ENCODE peak calls at places on chromosomes 7 and 10, in five cellular contexts. D is GM23338; R is astrocyte of the spinal cord; Y is CD4-positive, CD25-positive, alpha-beta regulatory T cell; U is astrocyte of the cerebellum. M is an unnamed sample.

GRCh38 chr10:119233821-119234220 is 26.4 kb downstream of the GRK5 start:
- DNase-seq in Y (no peak), D (no peak), R (peak), U (no peak), M (no peak)

GRCh38 chr7:45187089-45187945 is 29.7 kb downstream of the RAMP3 start:
- DNase-seq in D (no peak), Y (no peak), U (no peak), R (no peak), M (no peak)

GRCh38 chr7:50472427-50472826 is 22.3 kb upstream of the FIGNL1 start:
- DNase-seq in Y (no peak), U (no peak), D (no peak), R (no peak), M (no peak)

GRCh38 chr7:135678612-135679575 is 16.6 kb downstream of the STMP1 start:
- DNase-seq in Y (no peak), D (no peak), U (peak), R (peak), M (no peak)

GRCh38 chr10:48905311-48905710 is 34.3 kb downstream of the LRRC18 start:
- DNase-seq in U (no peak), R (no peak), Y (no peak), D (no peak), M (no peak)

GRCh38 chr10:118594392-118595063 is 920 bp downstream of the PRLHR start:
- DNase-seq in D (peak), Y (peak), R (peak), U (peak), M (no peak)

GRCh38 chr7:151137076-151137611 is 30.4 kb downstream of the GBX1 start:
- DNase-seq in D (peak), U (no peak), Y (no peak), R (no peak), M (no peak)

GRCh38 chr7:32658034-32658944 is 163.0 kb downstream of the AVL9 start:
- DNase-seq in U (no peak), R (peak), D (no peak), Y (no peak), M (no peak)

GRCh38 chr10:126673565-126673964 is 3.1 kb upstream of the C10orf90 start:
- DNase-seq in R (no peak), D (no peak), U (no peak), Y (no peak), M (no peak)

GRCh38 chr7:14210075-14210474 is 220.6 kb upstream of the ETV1 start:
- DNase-seq in R (no peak), U (no peak), D (no peak), Y (no peak), M (no peak)

GRCh38 chr10:22899307-22899706 is 28.5 kb upstream of the ARMC3 start:
- DNase-seq in R (no peak), U (no peak), Y (no peak), D (no peak), M (no peak)

GRCh38 chr7:140267381-140268226 is 90.8 kb upstream of the KDM7A start:
- DNase-seq in R (no peak), Y (no peak), U (no peak), D (no peak), M (peak)

GRCh38 chr7:388461-388960 is 98.5 kb downstream of the FOXL3 start:
- DNase-seq in Y (no peak), D (no peak), U (no peak), R (no peak), M (no peak)

GRCh38 chr10:60611291-60611747 is 167.0 kb upstream of the CDK1 start:
- DNase-seq in R (peak), U (peak), Y (no peak), D (peak), M (no peak)

GRCh38 chr10:115125505-115125904 is 32.3 kb downstream of the ATRNL1 start:
- DNase-seq in D (no peak), U (no peak), Y (no peak), R (no peak), M (no peak)

GRCh38 chr10:60869916-60870728 is 73.9 kb downstream of the RHOBTB1 start:
- DNase-seq in Y (no peak), R (no peak), D (peak), U (no peak), M (no peak)

GRCh38 chr7:47763063-47763974 is 181.4 kb upstream of the TNS3 start:
- DNase-seq in Y (no peak), D (no peak), U (peak), R (peak), M (no peak)

GRCh38 chr10:78713659-78714058 is 355.1 kb upstream of the ZMIZ1 start:
- DNase-seq in D (no peak), R (no peak), U (no peak), Y (no peak), M (no peak)

GRCh38 chr7:66503036-66503370 is 125.7 kb upstream of the KCTD7 start:
- DNase-seq in R (no peak), U (no peak), D (no peak), Y (no peak), M (no peak)

GRCh38 chr10:95133997-95134396 is 60.0 kb upstream of the ACSM6 start:
- DNase-seq in D (peak), U (no peak), Y (no peak), R (no peak), M (no peak)

GRCh38 chr10:132858121-132859081 is 72.5 kb upstream of the NKX6-2 start:
- DNase-seq in Y (no peak), R (no peak), D (peak), U (no peak), M (no peak)

GRCh38 chr7:7354674-7355073 is 172.3 kb downstream of the C1GALT1 start:
- DNase-seq in Y (no peak), R (no peak), U (no peak), D (peak), M (no peak)

GRCh38 chr7:19772323-19772722 is 1.1 kb downstream of the TMEM196 start:
- DNase-seq in Y (no peak), R (no peak), D (peak), U (no peak), M (no peak)

GRCh38 chr10:13439313-13439712 is 89.5 kb downstream of the BEND7 start:
- DNase-seq in D (no peak), R (no peak), U (no peak), Y (no peak), M (no peak)

GRCh38 chr7:30973791-30974604 is 10.2 kb downstream of the GHRHR start:
- DNase-seq in D (no peak), Y (no peak), R (no peak), U (no peak), M (no peak)

GRCh38 chr10:73796766-73797165 is 11.4 kb downstream of the ZSWIM8 start:
- DNase-seq in D (no peak), Y (no peak), R (no peak), U (no peak), M (no peak)

GRCh38 chr7:64884085-64884912 is 18.8 kb upstream of the ZNF273 start:
- DNase-seq in R (no peak), U (no peak), Y (no peak), D (no peak), M (no peak)

GRCh38 chr7:69208848-69209247 is 389.4 kb upstream of the AUTS2 start:
- DNase-seq in Y (no peak), R (no peak), D (no peak), U (no peak), M (no peak)

GRCh38 chr10:6300106-6300783 is 97.5 kb downstream of the PFKFB3 start:
- DNase-seq in D (no peak), Y (peak), U (peak), R (peak), M (peak)

GRCh38 chr10:121617176-121617575 is 18.9 kb upstream of the FGFR2 start:
- DNase-seq in U (no peak), D (no peak), R (no peak), Y (no peak), M (no peak)

GRCh38 chr7:5282464-5283316 is at the start of gene SLC29A4:
- DNase-seq in D (no peak), Y (no peak), U (no peak), R (no peak), M (peak)

GRCh38 chr10:35898722-35899485 is 256.8 kb upstream of the FZD8 start:
- DNase-seq in U (no peak), R (no peak), Y (no peak), D (no peak), M (no peak)

GRCh38 chr10:129055966-129056365 is 411.1 kb upstream of the MGMT start:
- DNase-seq in U (no peak), Y (no peak), R (no peak), D (no peak), M (no peak)

GRCh38 chr7:137081694-137082093 is 213.2 kb downstream of the CHRM2 start:
- DNase-seq in R (peak), Y (no peak), U (peak), D (no peak), M (no peak)

GRCh38 chr10:89047397-89047796 is 56.8 kb downstream of the FAS start:
- DNase-seq in D (no peak), Y (no peak), U (no peak), R (no peak), M (no peak)

GRCh38 chr7:2759736-2760097 is 71.7 kb downstream of the AMZ1 start:
- DNase-seq in D (no peak), Y (no peak), R (no peak), U (no peak), M (no peak)
- H3K4me3 ChIP-seq in D (no peak), Y (no peak), R (no peak), U (no peak), M (no peak)

GRCh38 chr7:102444961-102445673 is 11.7 kb downstream of the ORAI2 start:
- DNase-seq in U (no peak), D (no peak), Y (no peak), R (no peak), M (no peak)
- H3K4me3 ChIP-seq in U (no peak), D (no peak), Y (no peak), R (no peak), M (no peak)

GRCh38 chr10:1419796-1420429 is 317.4 kb downstream of the ADARB2 start:
- DNase-seq in U (no peak), R (no peak), D (no peak), Y (no peak), M (no peak)
- H3K4me3 ChIP-seq in U (no peak), R (no peak), D (peak), Y (no peak), M (no peak)

GRCh38 chr7:156832195-156832877 is 60.6 kb downstream of the LMBR1 start:
- DNase-seq in Y (no peak), D (no peak), R (no peak), U (no peak), M (no peak)
- H3K4me3 ChIP-seq in Y (no peak), D (no peak), R (no peak), U (no peak), M (no peak)

GRCh38 chr7:80493121-80493849 is 18.6 kb downstream of the GNAT3 start:
- DNase-seq in D (no peak), R (no peak), U (no peak), Y (no peak), M (no peak)

GRCh38 chr7:80496586-80496985 is 15.3 kb downstream of the GNAT3 start:
- DNase-seq in D (no peak), U (no peak), Y (no peak), R (peak), M (no peak)

GRCh38 chr7:80499350-80499955 is 12.4 kb downstream of the GNAT3 start:
- DNase-seq in U (peak), D (peak), R (peak), Y (no peak), M (no peak)

GRCh38 chr7:80500325-80500724 is 11.5 kb downstream of the GNAT3 start:
- DNase-seq in Y (no peak), U (no peak), R (no peak), D (no peak), M (no peak)

DNA sequence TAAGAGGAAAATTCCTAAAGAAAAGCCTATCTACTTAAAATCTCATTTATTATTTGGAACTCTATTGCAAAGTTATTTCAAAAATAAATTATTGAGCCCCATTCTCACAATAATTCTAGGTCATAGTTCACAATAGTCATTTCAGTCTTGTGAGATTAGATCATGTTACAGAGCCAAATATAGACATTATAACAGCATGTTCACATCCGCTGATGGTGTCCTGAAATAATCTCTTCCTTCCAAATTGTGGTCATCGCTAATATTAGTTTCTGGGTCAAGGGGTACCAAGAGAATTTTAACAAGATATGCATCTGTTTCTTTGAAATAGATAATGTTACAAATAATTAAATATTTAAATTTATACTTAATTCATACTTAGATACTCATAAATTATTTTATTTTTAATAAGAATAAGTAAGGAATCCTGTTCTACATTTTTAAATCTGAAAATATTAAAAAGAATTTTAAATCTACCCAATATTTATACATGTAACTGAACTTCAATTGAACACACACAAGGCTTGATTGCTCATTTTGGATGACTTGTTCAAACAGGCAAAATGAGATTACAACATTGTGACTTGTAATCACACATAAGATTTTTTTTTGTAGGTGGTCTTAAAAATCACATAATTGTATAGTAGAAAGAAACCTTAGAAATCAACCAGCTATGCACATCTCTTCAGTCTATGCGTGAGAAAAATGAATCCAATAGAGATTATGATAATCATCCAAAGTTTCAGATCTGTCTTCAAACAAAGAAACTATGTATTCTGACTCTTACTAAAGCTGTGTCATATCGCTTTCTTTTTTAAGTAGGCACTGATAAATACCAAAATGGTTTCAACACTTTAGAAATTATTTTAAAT is 13.1 kb downstream of the GNAT3 start:
- DNase-seq in Y (no peak), R (peak), U (no peak), D (no peak), M (no peak)
- H3K4me3 ChIP-seq in Y (no peak), R (no peak), U (no peak), D (no peak), M (no peak)

M was measured in Jurkat, Clone E6-1.